ENCODE peak calls at places on chromosomes 1 and 21, in nine cellular contexts. K is left ventricle myocardium inferior, R is lower lobe of right lung, C is heart left ventricle, F is aorta, U is psoas muscle, J is prostate gland, O is A549, M is cardiac muscle cell. Z is an unnamed sample.
A peak's percentile ranks its signal among the peaks of the same experiment; 100 is the strongest.

GRCh38 chr1:239125027-239125426 is 261.3 kb upstream of the CHRM3 start:
- DNase-seq in K (no peak), R (no peak), C (peak; percentile 6), F (no peak), U (no peak), J (no peak), O (no peak), M (peak; percentile 2), Z (no peak)

GRCh38 chr1:174766727-174767126 is 233.0 kb upstream of the CACYBP start:
- DNase-seq in K (no peak), R (no peak), C (no peak), F (no peak), U (no peak), J (no peak), O (no peak), M (no peak), Z (no peak)

GRCh38 chr1:110672001-110672752 is 2.6 kb downstream of the KCNA3 start:
- DNase-seq in K (no peak), R (no peak), C (peak; percentile 18), F (no peak), U (no peak), J (no peak), O (no peak), M (peak; percentile 23), Z (no peak)

GRCh38 chr1:109978761-109979488 is 5.6 kb upstream of the AHCYL1 start:
- DNase-seq in K (no peak), R (no peak), C (no peak), F (no peak), U (no peak), J (no peak), O (no peak), M (peak; percentile 33), Z (no peak)

GRCh38 chr1:68049941-68050878 is at the start of gene DIRAS3:
- DNase-seq in K (peak; percentile 21), R (no peak), C (no peak), F (peak; percentile 50), U (no peak), J (peak; percentile 22), O (peak; percentile 21), M (peak; percentile 67), Z (no peak)

GRCh38 chr21:46124083-46124925 is 26.4 kb downstream of the COL6A2 start:
- DNase-seq in K (no peak), R (no peak), C (peak; percentile 6), F (peak; percentile 38), U (peak; percentile 14), J (no peak), O (no peak), M (no peak), Z (peak; percentile 51)

GRCh38 chr1:207361910-207362309 is 40.4 kb downstream of the CD55 start:
- DNase-seq in K (no peak), R (no peak), C (no peak), F (no peak), U (no peak), J (no peak), O (no peak), M (no peak), Z (no peak)

GRCh38 chr1:211613108-211613947 is 34.4 kb upstream of the SLC30A1 start:
- DNase-seq in K (peak; percentile 74), R (peak; percentile 84), C (peak; percentile 76), F (peak; percentile 95), U (peak; percentile 86), J (peak; percentile 50), O (peak; percentile 43), M (peak; percentile 97), Z (peak; percentile 89)

GRCh38 chr1:92795166-92795565 is 10.3 kb upstream of the EVI5 start:
- DNase-seq in K (no peak), R (no peak), C (no peak), F (no peak), U (no peak), J (no peak), O (no peak), M (peak; percentile 73), Z (no peak)

GRCh38 chr1:96596226-96596625 is 125.4 kb upstream of the PTBP2 start:
- DNase-seq in K (no peak), R (no peak), C (no peak), F (no peak), U (peak; percentile 17), J (no peak), O (peak; percentile 8), M (peak; percentile 59), Z (peak; percentile 41)

GRCh38 chr1:30047576-30047975 is 675.8 kb downstream of the MATN1 start:
- DNase-seq in K (no peak), R (no peak), C (no peak), F (no peak), U (no peak), J (no peak), O (no peak), M (no peak), Z (no peak)

GRCh38 chr1:8746554-8746953 is 70.9 kb downstream of the RERE start:
- DNase-seq in K (no peak), R (no peak), C (no peak), F (no peak), U (no peak), J (no peak), O (no peak), M (no peak), Z (no peak)

GRCh38 chr1:63949965-63950364 is 176.1 kb downstream of the ROR1 start:
- DNase-seq in K (no peak), R (no peak), C (no peak), F (no peak), U (peak; percentile 22), J (no peak), O (no peak), M (peak; percentile 63), Z (peak; percentile 52)

GRCh38 chr1:186985889-186986491 is 157.2 kb downstream of the PLA2G4A start:
- DNase-seq in K (no peak), R (no peak), C (no peak), F (no peak), U (no peak), J (peak; percentile 16), O (peak; percentile 33), M (peak; percentile 84), Z (no peak)

GRCh38 chr1:48600182-48600581 is 128.2 kb upstream of the SPATA6 start:
- DNase-seq in K (no peak), R (no peak), C (no peak), F (no peak), U (no peak), J (no peak), O (no peak), M (no peak), Z (no peak)

GRCh38 chr21:42315296-42315891 is at the start of gene TFF3:
- DNase-seq in K (no peak), R (no peak), C (peak; percentile 42), F (no peak), U (no peak), J (peak; percentile 63), O (no peak), M (no peak), Z (no peak)

GRCh38 chr1:57590978-57591377 is 167.1 kb upstream of the DAB1 start:
- DNase-seq in K (no peak), R (no peak), C (no peak), F (no peak), U (no peak), J (no peak), O (no peak), M (no peak), Z (no peak)

GRCh38 chr21:15063821-15064575 is 802 bp downstream of the NRIP1 start:
- DNase-seq in K (peak; percentile 68), R (peak; percentile 70), C (peak; percentile 57), F (peak; percentile 75), U (peak; percentile 61), J (peak; percentile 34), O (peak; percentile 7), M (peak; percentile 48), Z (peak; percentile 85)

GRCh38 chr1:37478890-37479254 is 4.5 kb downstream of the ZC3H12A start:
- DNase-seq in K (no peak), R (no peak), C (no peak), F (no peak), U (peak; percentile 12), J (no peak), O (no peak), M (peak; percentile 74), Z (no peak)

GRCh38 chr1:46961066-46961758 is 19.9 kb upstream of the CYP4A11 start:
- DNase-seq in K (no peak), R (no peak), C (no peak), F (no peak), U (no peak), J (no peak), O (no peak), M (no peak), Z (no peak)
- H3K4me1 ChIP-seq in K (no peaks in the 10 kb centered on the region), R (no peaks in the 10 kb centered on the region), C (no peaks in the 10 kb centered on the region), F (no peaks in the 10 kb centered on the region), U (no peaks in the 10 kb centered on the region), J (no peaks in the 10 kb centered on the region), O (no peaks in the 10 kb centered on the region), M (no peaks in the 10 kb centered on the region), Z (no peaks in the 10 kb centered on the region)

GRCh38 chr1:232969791-232970190 is 19.4 kb downstream of the NTPCR start:
- DNase-seq in K (no peak), R (no peak), C (peak; percentile 21), F (no peak), U (no peak), J (no peak), O (no peak), M (no peak), Z (no peak)
- H3K27ac ChIP-seq in K (peak overlapping the region; percentile 43), R (no peak overlapping the region), C (no peak overlapping the region), F (no peak overlapping the region), U (peak overlapping the region; percentile 72), J (no peak overlapping the region), O (no peak overlapping the region), M (no peak overlapping the region), Z (no peak overlapping the region)

GRCh38 chr1:25543106-25543424 is 341 bp upstream of the LDLRAP1 start:
- DNase-seq in K (no peak), R (no peak), C (no peak), F (no peak), U (no peak), J (no peak), O (no peak), M (no peak), Z (no peak)
- H3K4me3 ChIP-seq in K (peak overlapping the region; percentile 99), R (peak overlapping the region; percentile 90), C (peak overlapping the region; percentile 97), F (peak overlapping the region; percentile 93), U (peak overlapping the region; percentile 99), J (peak overlapping the region; percentile 80), O (peak overlapping the region; percentile 64), M (peak overlapping the region; percentile 68), Z (peak overlapping the region; percentile 73)

GRCh38 chr1:99645199-99645598 is 714 bp upstream of the PALMD start:
- DNase-seq in K (no peak), R (no peak), C (peak; percentile 46), F (no peak), U (peak; percentile 57), J (peak; percentile 68), O (peak; percentile 10), M (peak; percentile 76), Z (peak; percentile 60)

GRCh38 chr1:99648107-99648506 is 2.2 kb downstream of the PALMD start:
- DNase-seq in K (peak; percentile 73), R (peak; percentile 42), C (peak; percentile 84), F (no peak), U (peak; percentile 63), J (peak; percentile 60), O (peak; percentile 28), M (no peak), Z (peak; percentile 86)

GRCh38 chr1:99647460-99647859 is 1.5 kb downstream of the PALMD start:
- DNase-seq in K (no peak), R (no peak), C (peak; percentile 50), F (no peak), U (no peak), J (peak; percentile 22), O (no peak), M (no peak), Z (peak; percentile 37)

GRCh38 chr1:99645699-99646531 is at the start of gene PALMD:
- DNase-seq in K (peak; percentile 50), R (peak; percentile 49), C (peak; percentile 63), F (no peak), U (peak; percentile 70), J (peak; percentile 78), O (peak; percentile 3), M (no peak), Z (peak; percentile 67)

GRCh38 chr1:99646885-99647284 is 972 bp downstream of the PALMD start:
- DNase-seq in K (no peak), R (no peak), C (no peak), F (no peak), U (no peak), J (no peak), O (no peak), M (no peak), Z (no peak)
- H3K4me1 ChIP-seq in K (peaks cover 54% of the 10 kb centered on the region), R (peaks cover 14% of the 10 kb centered on the region), C (peaks cover 52% of the 10 kb centered on the region), F (no peaks in the 10 kb centered on the region), U (peaks cover 31% of the 10 kb centered on the region), J (no peaks in the 10 kb centered on the region), O (peaks cover 32% of the 10 kb centered on the region), M (peaks cover 15% of the 10 kb centered on the region), Z (peaks cover 7% of the 10 kb centered on the region)